ENCODE peak calls at places on chromosomes 2 and 18, in seven cellular contexts. F is foreskin fibroblast, W is HCT116, O is psoas muscle, I is kidney, L is mammary epithelial cell, Q is AG10803. Z is an unnamed sample.

GRCh38 chr2:95353055-95353575 is 49.4 kb upstream of the FAHD2A start:
- DNase-seq in O (no peak), L (no peak), I (peak), W (no peak), Q (no peak), F (no peak), Z (no peak)

GRCh38 chr2:233929352-233929843 is 12.2 kb downstream of the TRPM8 start:
- DNase-seq in I (no peak), Q (no peak), F (no peak), W (peak), L (no peak), O (no peak), Z (no peak)

GRCh38 chr2:102226612-102227351 is 40.0 kb downstream of the IL1RL2 start:
- DNase-seq in L (no peak), W (no peak), O (no peak), Q (peak), F (peak), I (no peak), Z (peak)

GRCh38 chr2:204544961-204545860 is at the start of gene PARD3B:
- DNase-seq in W (peak), L (peak), Q (peak), O (peak), F (peak), I (peak), Z (peak)

GRCh38 chr2:166539340-166540162 is 45.5 kb upstream of the SCN7A start:
- DNase-seq in I (no peak), L (peak), F (peak), W (peak), O (no peak), Q (peak), Z (peak)

GRCh38 chr2:165601866-165602636 is 132.6 kb downstream of the CSRNP3 start:
- DNase-seq in W (no peak), Q (peak), L (peak), F (peak), O (no peak), I (no peak), Z (peak)

GRCh38 chr2:180677200-180677599 is 303.2 kb upstream of the UBE2E3 start:
- DNase-seq in W (no peak), O (no peak), I (no peak), L (peak), F (no peak), Q (no peak), Z (peak)

GRCh38 chr2:129587426-129588064 is 391.9 kb upstream of the RAB6C start:
- DNase-seq in L (no peak), F (no peak), Q (no peak), O (no peak), W (no peak), I (no peak), Z (no peak)

GRCh38 chr2:147331790-147332419 is 512.9 kb upstream of the ACVR2A start:
- DNase-seq in F (peak), W (peak), I (no peak), Q (peak), O (no peak), L (peak), Z (peak)

GRCh38 chr2:167484875-167485274 is 596.6 kb downstream of the XIRP2 start:
- DNase-seq in I (no peak), L (no peak), F (no peak), W (no peak), O (no peak), Q (no peak), Z (no peak)

GRCh38 chr2:23386422-23387220 is 1.6 kb downstream of the KLHL29 start:
- DNase-seq in I (peak), Q (peak), F (peak), O (peak), W (no peak), L (peak), Z (no peak)

GRCh38 chr2:101386599-101387150 is 628 bp downstream of the CREG2 start:
- DNase-seq in O (no peak), L (no peak), Q (no peak), F (no peak), I (no peak), W (no peak), Z (no peak)

GRCh38 chr2:2662037-2662846 is 331.2 kb upstream of the MYT1L start:
- DNase-seq in L (no peak), F (no peak), W (no peak), O (peak), I (no peak), Q (no peak), Z (no peak)

GRCh38 chr2:229150317-229150716 is 120.8 kb downstream of the PID1 start:
- DNase-seq in L (no peak), Q (no peak), F (no peak), W (no peak), I (no peak), O (no peak), Z (no peak)

GRCh38 chr2:241912021-241912555 is 42.6 kb downstream of the RTP5 start:
- DNase-seq in O (no peak), L (no peak), W (no peak), I (no peak), Q (no peak), F (no peak), Z (no peak)

GRCh38 chr2:170530803-170531564 is 184.2 kb upstream of the SP5 start:
- DNase-seq in W (no peak), Q (no peak), L (no peak), I (no peak), O (no peak), F (no peak), Z (no peak)

GRCh38 chr2:223460774-223461211 is 141.4 kb downstream of the SCG2 start:
- DNase-seq in O (no peak), F (peak), W (peak), L (peak), Q (peak), I (no peak), Z (peak)

GRCh38 chr2:65142515-65142914 is 12.6 kb upstream of the RAB1A start:
- DNase-seq in L (peak), O (no peak), F (peak), I (no peak), W (no peak), Q (no peak), Z (no peak)

GRCh38 chr18:39497819-39498218 is 1932.2 kb upstream of the CELF4 start:
- DNase-seq in I (no peak), O (no peak), L (no peak), W (no peak), Q (no peak), F (peak), Z (no peak)

GRCh38 chr2:192194065-192194865 is 468 bp downstream of the TMEFF2 start:
- DNase-seq in L (no peak), F (peak), O (peak), W (no peak), Q (peak), I (peak), Z (peak)

GRCh38 chr2:126663184-126663963 is 7.4 kb downstream of the GYPC start:
- DNase-seq in O (no peak), Q (no peak), F (no peak), I (no peak), L (no peak), W (no peak), Z (no peak)

GRCh38 chr2:189829092-189829843 is 45.0 kb downstream of the PMS1 start:
- DNase-seq in I (no peak), W (no peak), F (peak), L (no peak), O (no peak), Q (peak), Z (peak)

DNA sequence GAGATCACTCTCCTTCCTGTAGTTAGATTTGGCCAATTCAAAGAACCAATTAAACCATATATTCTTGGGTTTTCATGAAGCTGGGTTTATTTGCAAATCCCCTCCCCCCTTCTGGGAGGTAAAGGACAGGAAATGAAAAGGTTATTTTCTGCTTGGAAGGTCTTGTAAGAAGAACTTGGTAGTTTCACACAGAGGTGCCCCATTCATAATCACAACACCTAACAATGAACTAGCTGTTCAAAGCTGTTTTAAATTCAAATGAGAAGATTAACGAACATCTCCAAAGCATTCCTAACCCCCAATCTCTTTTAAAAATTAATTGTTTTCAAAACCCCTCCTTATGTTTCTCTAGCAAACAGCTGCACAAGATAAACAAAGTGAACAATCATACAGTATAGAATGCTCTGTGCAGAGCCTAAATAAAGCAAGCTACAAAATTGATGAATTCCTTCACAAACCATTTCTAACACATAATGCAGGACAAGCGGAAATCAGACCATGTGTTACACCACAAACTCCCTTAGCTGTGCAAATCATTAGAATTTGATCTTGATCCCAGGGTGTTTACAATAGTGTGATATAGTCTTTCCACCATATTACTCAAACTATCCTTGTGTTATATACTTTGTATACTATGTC is 271.4 kb downstream of the SATB2 start:
- DNase-seq in Q (no peak), I (no peak), F (no peak), L (no peak), W (no peak), O (no peak), Z (no peak)
- H3K4me3 ChIP-seq in Q (no peak), I (no peak), F (no peak), L (no peak), W (no peak), O (no peak), Z (no peak)

GRCh38 chr2:201448701-201449100 is 2.6 kb downstream of the TRAK2 start:
- DNase-seq in O (no peak), W (no peak), I (no peak), Q (no peak), L (peak), F (no peak), Z (no peak)
- TF ChIP-seq CTCF in O (no peak), W (no peak), I (no peak), Q (no peak), L (no peak), F (no peak), Z (no peak)

GRCh38 chr18:77198663-77199062 is 51.0 kb upstream of the GALR1 start:
- DNase-seq in F (no peak), O (no peak), I (no peak), L (no peak), Q (no peak), W (no peak), Z (no peak)
- H3K4me3 ChIP-seq in F (no peak), O (no peak), I (no peak), L (no peak), Q (no peak), W (no peak), Z (no peak)

GRCh38 chr2:36318547-36318946 is 37.0 kb upstream of the CRIM1 start:
- DNase-seq in F (peak), I (no peak), L (no peak), Q (peak), O (no peak), W (peak), Z (peak)
- TF ChIP-seq CTCF in F (peak), I (no peak), L (peak), Q (peak), O (no peak), W (peak), Z (peak)

DNA sequence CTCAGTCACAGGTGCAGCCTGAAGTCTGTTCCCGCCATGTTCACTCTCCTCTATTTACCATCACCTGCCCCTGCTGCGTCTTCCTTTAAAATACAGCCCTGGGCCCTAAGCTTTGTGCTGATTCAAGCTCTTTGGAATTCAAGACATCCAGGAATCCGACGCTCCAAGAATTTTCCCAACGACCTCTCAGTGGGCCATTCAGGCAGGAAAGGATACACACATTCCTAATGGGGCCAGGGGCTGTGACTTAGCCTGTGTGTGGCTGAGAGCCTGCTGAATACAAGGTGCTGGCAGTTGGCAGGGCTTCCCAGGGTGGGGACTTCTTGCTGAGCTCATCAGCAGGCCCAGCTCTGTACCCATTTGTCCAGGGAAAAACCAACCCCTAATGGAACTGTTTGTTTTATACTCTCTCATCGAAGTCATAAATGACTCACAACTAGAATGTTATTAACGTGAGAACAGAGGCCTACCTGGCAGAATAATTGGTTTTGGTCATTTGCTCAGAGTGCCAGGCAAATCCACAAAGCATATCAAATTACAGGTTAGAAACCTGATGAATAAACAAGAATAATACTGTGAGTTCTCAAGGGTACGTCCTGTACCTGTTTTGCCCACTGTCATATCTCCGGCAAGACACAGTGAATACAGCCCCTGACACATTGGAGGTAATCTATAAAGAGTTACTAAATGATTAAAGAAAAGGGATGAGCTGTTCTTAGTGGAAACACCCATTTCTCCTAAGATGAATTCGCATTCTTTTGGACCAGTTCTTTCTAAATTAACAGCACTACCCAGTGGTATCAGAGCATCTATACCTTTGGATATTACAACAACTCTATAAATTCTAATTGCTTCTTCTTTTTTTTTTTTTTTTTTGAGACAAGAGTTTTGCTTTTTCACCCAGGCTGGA is 12.6 kb upstream of the KCMF1 start:
- DNase-seq in W (peak), O (no peak), I (peak), F (peak), L (peak), Q (peak), Z (peak)
- H3K4me3 ChIP-seq in W (peak), O (no peak), I (no peak), F (no peak), L (no peak), Q (no peak), Z (no peak)

DNA sequence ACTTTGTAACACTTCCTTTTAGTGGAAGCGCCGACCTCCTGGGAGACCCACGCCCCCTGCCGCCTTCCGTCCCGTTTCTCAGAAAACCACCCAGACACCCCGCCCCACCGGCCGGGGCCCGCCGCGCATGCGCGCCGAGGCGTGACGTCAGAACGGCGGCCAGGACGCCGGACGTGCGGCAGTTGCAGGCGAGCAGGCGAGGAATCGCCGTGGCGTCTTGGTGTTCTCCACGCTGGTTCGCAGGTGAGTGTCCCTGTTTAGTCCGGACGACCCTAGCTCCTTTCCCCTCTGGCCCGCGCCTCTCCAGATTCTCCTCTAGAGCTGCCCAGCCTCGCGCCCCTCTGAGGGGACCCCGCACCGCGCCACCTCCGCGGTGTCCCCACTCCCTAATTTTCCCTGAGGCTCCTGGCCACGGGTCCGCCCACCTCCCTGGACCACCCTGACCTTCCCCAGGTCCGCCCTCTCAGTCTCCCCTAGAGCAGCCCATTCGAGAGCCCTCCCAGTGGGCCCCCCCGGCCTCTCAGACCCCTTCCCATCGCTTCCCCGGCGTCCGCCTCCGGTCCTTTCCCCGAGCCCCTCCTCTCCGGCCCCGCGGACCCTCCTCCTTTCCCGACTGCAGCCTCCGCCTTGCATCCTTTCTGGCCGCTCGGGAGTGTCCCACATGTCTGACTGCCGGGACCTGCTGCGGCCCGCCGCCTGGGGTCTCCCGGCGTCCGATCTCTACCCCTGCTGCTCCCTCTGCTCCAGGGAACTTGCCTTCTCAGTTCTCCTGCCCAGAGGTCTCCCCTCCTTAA is at the start of gene PLEKHB2:
- DNase-seq in Q (peak), I (peak), W (peak), F (peak), O (peak), L (peak), Z (peak)
- TF ChIP-seq CTCF in Q (peak), I (peak), W (no peak), F (no peak), O (peak), L (peak), Z (peak)

DNA sequence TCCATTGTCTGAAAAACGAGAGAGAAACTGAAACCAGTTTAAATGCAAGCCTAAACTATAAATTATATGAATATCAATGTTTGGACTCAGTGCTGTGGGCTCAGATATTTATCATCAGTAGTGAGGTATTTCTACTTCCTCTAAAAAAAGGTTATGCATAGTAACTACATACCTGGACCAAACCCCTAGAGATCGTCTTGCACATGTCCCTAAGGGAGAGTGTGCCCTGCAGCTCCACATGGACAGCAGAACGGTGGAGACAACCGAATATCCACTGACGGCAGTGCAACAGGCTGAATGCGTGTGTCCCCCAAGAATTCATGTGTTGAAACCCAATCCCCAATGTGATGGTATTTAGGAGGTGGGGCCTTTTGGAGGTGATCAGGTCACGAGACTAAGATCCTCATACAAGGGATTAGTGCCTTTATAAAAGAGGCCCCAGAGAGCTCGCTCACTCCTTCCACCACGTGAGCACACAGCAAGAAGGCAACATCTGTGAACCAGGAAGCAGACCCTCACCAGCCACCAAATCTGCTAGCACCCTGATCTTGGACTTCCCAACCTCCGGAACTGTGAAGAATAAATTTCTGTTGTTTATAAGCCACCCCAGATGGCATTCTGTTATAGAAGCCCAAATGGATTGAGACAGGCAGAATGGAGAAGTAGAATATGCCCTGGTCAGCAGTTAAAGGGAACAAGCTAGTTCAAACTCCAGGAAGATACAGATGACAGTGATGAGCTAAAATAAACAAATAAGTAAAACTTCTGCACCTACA is 208.4 kb downstream of the ANAPC1 start:
- DNase-seq in O (no peak), W (no peak), F (peak), L (no peak), Q (no peak), I (no peak), Z (no peak)
- H3K4me3 ChIP-seq in O (no peak), W (no peak), F (peak), L (no peak), Q (no peak), I (no peak), Z (no peak)

GRCh38 chr18:54004828-54005227 is 219.6 kb downstream of the MBD2 start:
- DNase-seq in O (no peak), L (peak), W (no peak), F (no peak), Q (peak), I (no peak), Z (peak)
- TF ChIP-seq CTCF in O (no peak), L (peak), W (peak), F (no peak), Q (peak), I (no peak), Z (no peak)

DNA sequence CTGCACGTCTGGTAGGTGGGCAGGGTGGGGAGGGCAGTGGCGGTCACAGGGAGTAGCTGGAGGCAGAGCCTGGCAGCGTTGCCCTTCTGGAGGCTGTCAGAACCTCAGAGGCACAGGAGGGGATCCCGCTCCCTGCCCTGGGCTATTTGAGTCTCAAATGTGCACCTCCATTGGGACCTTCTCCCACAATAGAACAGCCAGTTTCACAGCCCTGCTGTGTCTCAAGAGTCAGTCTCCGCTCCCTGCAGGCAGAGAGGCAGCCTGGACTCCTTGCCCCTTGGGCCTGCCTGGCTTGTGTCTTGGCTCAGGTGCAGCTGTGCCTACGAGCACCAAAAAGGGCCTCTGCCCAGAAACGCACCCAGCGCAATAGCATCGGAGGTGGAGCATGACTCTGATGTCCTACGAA is 57.4 kb downstream of the FAM168B start:
- DNase-seq in I (no peak), Q (no peak), O (no peak), W (no peak), L (no peak), F (no peak), Z (no peak)
- H3K4me3 ChIP-seq in I (no peak), Q (peak), O (peak), W (no peak), L (no peak), F (peak), Z (no peak)